ENCODE peak calls at places on chromosomes 2 and 18, in eight cellular contexts. Z is lung, V is nephron progenitor cell, F is GM13977, S is neural progenitor cell, G is upper lobe of right lung, I is progenitor cell of endocrine pancreas, Y is BE2C. R is an unnamed sample.

GRCh38 chr18:44716697-44717163 is 36.0 kb downstream of the SETBP1 start:
- DNase-seq in Z (no peak), G (no peak), Y (no peak), I (no peak), F (no peak), S (no peak), V (no peak), R (no peak)

GRCh38 chr2:235514627-235515363 is 21.0 kb downstream of the AGAP1 start:
- DNase-seq in F (no peak), I (no peak), Y (no peak), S (no peak), G (no peak), Z (no peak), V (no peak), R (no peak)

GRCh38 chr2:31112544-31112943 is 25.7 kb downstream of the GALNT14 start:
- DNase-seq in Z (no peak), V (no peak), S (no peak), G (no peak), F (no peak), Y (no peak), I (no peak), R (no peak)

GRCh38 chr2:237567276-237568029 is 1.1 kb downstream of the PRLH start:
- DNase-seq in Y (no peak), Z (no peak), S (no peak), F (no peak), I (no peak), G (no peak), V (no peak), R (no peak)

GRCh38 chr2:237955640-237956401 is 11.0 kb upstream of the UBE2F start:
- DNase-seq in F (no peak), G (no peak), Y (no peak), V (peak), Z (no peak), S (peak), I (peak), R (no peak)

GRCh38 chr2:15047184-15047583 is 414.7 kb downstream of the LRATD1 start:
- DNase-seq in Y (no peak), V (no peak), F (no peak), I (no peak), G (no peak), S (no peak), Z (no peak), R (no peak)

GRCh38 chr2:109497447-109497846 is 116.3 kb downstream of the SEPTIN10 start:
- DNase-seq in S (no peak), F (no peak), V (no peak), G (no peak), I (no peak), Y (no peak), Z (no peak), R (peak)

GRCh38 chr2:20334645-20335203 is 15.9 kb downstream of the PUM2 start:
- DNase-seq in Z (no peak), V (no peak), I (no peak), F (no peak), G (no peak), S (no peak), Y (no peak), R (no peak)

GRCh38 chr2:137842430-137842829 is 121.8 kb upstream of the HNMT start:
- DNase-seq in S (no peak), I (no peak), Z (no peak), F (no peak), G (no peak), V (no peak), Y (no peak), R (no peak)

GRCh38 chr2:129061079-129061785 is 742.6 kb upstream of the HS6ST1 start:
- DNase-seq in V (no peak), Y (peak), S (no peak), F (peak), G (no peak), I (no peak), Z (no peak), R (peak)

GRCh38 chr2:161041356-161041755 is 118.9 kb upstream of the TANK start:
- DNase-seq in I (no peak), V (no peak), G (no peak), Z (no peak), S (no peak), F (no peak), Y (no peak), R (no peak)

GRCh38 chr2:201059961-201060525 is 11.4 kb downstream of the HYCC2 start:
- DNase-seq in Y (no peak), V (no peak), G (no peak), Z (no peak), F (no peak), S (no peak), I (no peak), R (no peak)

GRCh38 chr2:96665083-96665569 is 22.6 kb downstream of the FER1L5 start:
- DNase-seq in G (no peak), V (no peak), I (no peak), F (no peak), Y (no peak), Z (peak), S (no peak), R (peak)

GRCh38 chr2:225668606-225669266 is 269.2 kb downstream of the NYAP2 start:
- DNase-seq in I (no peak), G (no peak), F (peak), S (peak), Z (no peak), V (peak), Y (peak), R (peak)

GRCh38 chr2:200403794-200404193 is 97.3 kb downstream of the SPATS2L start:
- DNase-seq in S (no peak), F (no peak), G (no peak), V (no peak), I (no peak), Z (no peak), Y (no peak), R (no peak)

GRCh38 chr2:61433606-61434005 is 37.3 kb downstream of the USP34 start:
- DNase-seq in V (no peak), I (no peak), S (no peak), F (no peak), G (no peak), Z (no peak), Y (no peak), R (no peak)

GRCh38 chr2:225779829-225780228 is 380.3 kb downstream of the NYAP2 start:
- DNase-seq in Z (no peak), S (no peak), V (no peak), Y (no peak), G (no peak), F (no peak), I (no peak), R (no peak)

DNA sequence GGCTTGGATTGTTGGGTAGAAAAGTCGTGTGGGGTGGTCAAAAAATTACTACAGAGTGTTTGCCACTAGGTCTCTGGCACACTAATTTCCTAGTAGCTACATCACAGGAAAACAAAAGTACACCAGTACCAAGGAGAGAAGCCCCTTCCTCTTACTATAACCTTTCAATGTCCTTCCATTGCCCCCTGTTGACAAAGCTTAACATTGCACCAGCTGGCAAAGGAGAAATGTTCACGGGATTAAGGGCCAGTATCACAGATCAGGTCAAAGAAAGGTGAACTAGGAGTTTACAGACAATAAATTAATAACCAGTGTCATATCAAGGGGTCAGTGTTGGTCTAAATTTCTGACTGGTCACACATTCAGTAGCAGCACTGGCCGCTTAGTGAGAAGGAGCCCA is 1139.6 kb upstream of the FAM98A start:
- DNase-seq in G (no peak), V (peak), F (no peak), Z (no peak), S (peak), Y (peak), I (no peak), R (no peak)
- TF ChIP-seq CTCF in G (peak), V (peak), F (peak), Z (no peak), S (peak), Y (peak), I (peak), R (no peak)

DNA sequence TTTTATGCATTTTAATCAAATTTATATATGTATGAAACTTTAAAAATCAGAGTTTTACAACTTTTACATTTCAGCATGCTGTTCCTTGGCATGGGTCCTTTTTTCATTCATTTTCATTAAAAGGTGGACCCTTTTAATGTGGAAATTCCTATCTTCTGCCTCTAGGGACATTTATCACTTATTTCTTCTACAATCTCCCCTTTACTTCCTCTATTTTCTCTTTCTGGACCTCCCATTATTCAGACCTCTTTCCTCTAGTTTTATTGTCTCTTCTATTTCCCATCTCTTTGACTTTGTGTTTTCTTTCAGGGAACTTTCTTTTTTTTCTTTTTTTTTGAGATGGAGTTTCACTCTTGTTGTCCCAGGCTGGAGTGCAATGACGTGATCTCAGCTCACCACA is 5.7 kb downstream of the PROC start:
- DNase-seq in V (no peak), S (no peak), G (no peak), Z (no peak), I (no peak), F (no peak), Y (no peak), R (no peak)
- TF ChIP-seq CTCF in V (peak), S (peak), G (peak), Z (no peak), I (peak), F (no peak), Y (no peak), R (peak)

DNA sequence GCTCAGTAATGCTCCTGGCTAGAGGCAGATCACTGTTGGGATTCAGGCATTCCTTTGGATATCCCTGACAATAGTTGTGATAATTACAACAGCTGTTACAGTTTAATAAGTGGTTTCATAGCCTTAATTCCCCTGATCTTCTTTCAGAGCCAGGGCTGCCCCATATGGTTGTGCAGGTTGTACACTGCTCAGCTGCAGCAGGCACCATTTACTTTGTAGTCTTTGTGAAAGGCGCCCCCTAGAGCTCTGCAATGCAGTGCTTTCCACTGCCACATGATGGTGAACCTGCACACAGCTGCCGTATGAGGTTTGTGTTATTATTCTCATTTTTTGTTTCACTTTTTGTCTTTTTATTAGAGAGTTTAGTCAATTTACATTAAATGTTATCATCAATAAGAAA is 239.1 kb downstream of the KCNS3 start:
- DNase-seq in Y (peak), F (peak), V (no peak), Z (peak), G (no peak), I (no peak), S (peak), R (peak)
- TF ChIP-seq CTCF in Y (peak), F (peak), V (peak), Z (peak), G (peak), I (peak), S (peak), R (peak)

GRCh38 chr2:163314712-163315111 is 421.1 kb downstream of the FIGN start:
- DNase-seq in V (no peak), Y (no peak), G (no peak), I (no peak), F (no peak), Z (no peak), S (no peak), R (no peak)

GRCh38 chr2:163319006-163319405 is 416.8 kb downstream of the FIGN start:
- DNase-seq in S (no peak), Y (no peak), G (no peak), V (no peak), Z (no peak), F (no peak), I (no peak), R (no peak)
- TF ChIP-seq CTCF in S (no peak), Y (no peak), G (no peak), V (no peak), Z (no peak), F (no peak), I (no peak), R (no peak)

GRCh38 chr18:76405761-76406356 is 89.2 kb downstream of the ZNF516 start:
- DNase-seq in V (peak), Z (peak), I (no peak), Y (no peak), S (peak), F (peak), G (no peak), R (no peak)
- TF ChIP-seq CTCF in V (peak), Z (peak), I (peak), Y (peak), S (peak), F (peak), G (peak), R (peak)

GRCh38 chr2:180991361-180991760 is 11.0 kb downstream of the UBE2E3 start:
- DNase-seq in V (no peak), Y (no peak), F (no peak), Z (no peak), I (no peak), G (no peak), S (no peak), R (no peak)
- TF ChIP-seq CTCF in V (no peak), Y (peak), F (peak), Z (no peak), I (peak), G (no peak), S (peak), R (peak)

GRCh38 chr2:221364672-221365071 is 207.4 kb downstream of the EPHA4 start:
- DNase-seq in G (no peak), V (no peak), Z (no peak), F (no peak), Y (no peak), I (no peak), S (no peak), R (no peak)

GRCh38 chr2:221360742-221361141 is 211.4 kb downstream of the EPHA4 start:
- DNase-seq in Z (no peak), F (no peak), S (no peak), I (no peak), Y (no peak), V (no peak), G (no peak), R (no peak)

DNA sequence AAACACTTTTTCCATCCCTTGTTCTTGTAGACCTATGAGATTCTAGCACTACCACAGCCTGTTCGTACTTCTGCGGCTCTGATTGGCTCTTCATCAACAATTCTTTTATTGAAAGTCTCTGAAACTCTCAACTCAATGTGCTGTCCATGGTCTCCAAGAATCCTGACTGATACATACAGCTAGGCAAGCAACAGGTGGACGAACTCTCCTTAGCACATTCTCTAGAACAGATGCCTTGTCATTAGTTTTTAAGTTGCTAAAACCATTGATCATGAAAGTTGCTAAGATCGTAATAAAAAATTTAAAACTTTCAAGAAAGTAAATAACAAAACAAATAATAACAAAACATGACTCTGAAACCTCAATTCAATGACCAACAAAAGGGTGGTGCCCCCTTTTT is 210.5 kb downstream of the EPHA4 start:
- DNase-seq in Y (no peak), I (no peak), Z (no peak), S (no peak), G (no peak), F (no peak), V (no peak), R (no peak)
- TF ChIP-seq CTCF in Y (no peak), I (no peak), Z (no peak), S (no peak), G (no peak), F (no peak), V (no peak), R (no peak)

DNA sequence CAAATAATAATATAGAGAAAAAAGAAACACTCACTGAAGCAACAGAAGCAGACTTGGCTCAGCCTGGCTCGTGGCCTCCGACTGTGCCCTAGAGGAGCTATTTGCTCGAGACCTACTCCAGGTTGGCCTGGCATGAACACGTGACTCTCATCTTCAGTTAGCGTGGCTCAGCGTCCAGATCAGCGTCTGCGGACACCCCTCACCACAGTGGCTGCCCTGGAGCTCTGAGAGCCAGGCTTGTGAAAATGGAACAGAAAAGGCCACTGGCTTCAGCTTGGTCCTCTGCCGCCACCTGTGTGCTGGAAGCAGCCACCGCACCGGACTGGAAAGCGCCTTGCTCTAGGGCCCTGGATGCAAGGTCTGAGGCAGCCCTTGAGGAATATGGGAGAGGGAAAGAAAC is 1184.0 kb upstream of the GYPC start:
- DNase-seq in Y (peak), Z (no peak), F (peak), S (peak), I (peak), V (peak), G (no peak), R (no peak)
- TF ChIP-seq CTCF in Y (peak), Z (no peak), F (peak), S (peak), I (peak), V (peak), G (no peak), R (peak)

GRCh38 chr2:67323209-67323991 is 73.7 kb upstream of the ETAA1 start:
- DNase-seq in V (no peak), F (no peak), S (no peak), Z (no peak), G (no peak), I (no peak), Y (peak), R (no peak)

GRCh38 chr2:67318966-67319590 is 78.1 kb upstream of the ETAA1 start:
- DNase-seq in V (no peak), Y (no peak), I (no peak), G (no peak), F (no peak), Z (no peak), S (no peak), R (peak)

GRCh38 chr2:67318014-67318413 is 79.1 kb upstream of the ETAA1 start:
- DNase-seq in G (no peak), Y (no peak), F (no peak), V (no peak), I (no peak), Z (no peak), S (peak), R (no peak)

GRCh38 chr2:67322361-67323001 is 74.7 kb upstream of the ETAA1 start:
- DNase-seq in I (peak), G (no peak), F (no peak), V (peak), Z (peak), Y (peak), S (peak), R (peak)
- TF ChIP-seq CTCF in I (peak), G (peak), F (no peak), V (peak), Z (no peak), Y (peak), S (peak), R (peak)

R was measured in HFFc6.